ENCODE peak calls at places on chromosomes 6 and 20, in six cellular contexts. One of them, this sample, is unnamed.

GRCh38 chr6:16669227-16669626 is 92.0 kb downstream of the ATXN1 start:
- DNase-seq in suprapubic skin: no peak
- DNase-seq in cardiac muscle cell: peak
- DNase-seq in CD8-positive, alpha-beta memory T cell: peak
- DNase-seq in lower leg skin: no peak
- DNase-seq in CD8-positive, alpha-beta T cell: peak
- DNase-seq in this sample: peak

GRCh38 chr20:16434087-16434664 is 139.1 kb downstream of the KIF16B start:
- DNase-seq in cardiac muscle cell: peak
- DNase-seq in CD8-positive, alpha-beta T cell: peak
- DNase-seq in lower leg skin: no peak
- DNase-seq in suprapubic skin: no peak
- DNase-seq in CD8-positive, alpha-beta memory T cell: peak
- DNase-seq in this sample: peak

GRCh38 chr6:156944412-156944811 is 167.2 kb downstream of the ARID1B start:
- DNase-seq in CD8-positive, alpha-beta T cell: no peak
- DNase-seq in lower leg skin: no peak
- DNase-seq in cardiac muscle cell: no peak
- DNase-seq in suprapubic skin: no peak
- DNase-seq in CD8-positive, alpha-beta memory T cell: no peak
- DNase-seq in this sample: no peak

GRCh38 chr20:50111120-50111828 is 1.7 kb downstream of the UBE2V1 start:
- DNase-seq in CD8-positive, alpha-beta T cell: no peak
- DNase-seq in CD8-positive, alpha-beta memory T cell: no peak
- DNase-seq in suprapubic skin: peak
- DNase-seq in cardiac muscle cell: peak
- DNase-seq in lower leg skin: no peak
- DNase-seq in this sample: no peak

GRCh38 chr6:151494235-151494950 is 576 bp downstream of the CCDC170 start:
- DNase-seq in CD8-positive, alpha-beta memory T cell: no peak
- DNase-seq in CD8-positive, alpha-beta T cell: no peak
- DNase-seq in cardiac muscle cell: peak
- DNase-seq in lower leg skin: peak
- DNase-seq in suprapubic skin: no peak
- DNase-seq in this sample: no peak

GRCh38 chr20:10843161-10843711 is 169.4 kb upstream of the JAG1 start:
- DNase-seq in suprapubic skin: no peak
- DNase-seq in CD8-positive, alpha-beta memory T cell: no peak
- DNase-seq in CD8-positive, alpha-beta T cell: no peak
- DNase-seq in cardiac muscle cell: no peak
- DNase-seq in lower leg skin: no peak
- DNase-seq in this sample: no peak

GRCh38 chr6:151805286-151805840 is 2.1 kb upstream of the ESR1 start:
- DNase-seq in CD8-positive, alpha-beta memory T cell: no peak
- DNase-seq in lower leg skin: no peak
- DNase-seq in CD8-positive, alpha-beta T cell: no peak
- DNase-seq in cardiac muscle cell: no peak
- DNase-seq in suprapubic skin: no peak
- DNase-seq in this sample: no peak

GRCh38 chr6:149306967-149307366 is 10.5 kb upstream of the TAB2 start:
- DNase-seq in CD8-positive, alpha-beta memory T cell: no peak
- DNase-seq in cardiac muscle cell: peak
- DNase-seq in CD8-positive, alpha-beta T cell: no peak
- DNase-seq in lower leg skin: no peak
- DNase-seq in suprapubic skin: no peak
- DNase-seq in this sample: no peak

GRCh38 chr20:45395114-45395415 is 13.0 kb upstream of the DBNDD2 start:
- DNase-seq in CD8-positive, alpha-beta memory T cell: no peak
- DNase-seq in CD8-positive, alpha-beta T cell: no peak
- DNase-seq in lower leg skin: no peak
- DNase-seq in suprapubic skin: no peak
- DNase-seq in cardiac muscle cell: no peak
- DNase-seq in this sample: no peak

GRCh38 chr6:44056392-44057237 is 70.6 kb downstream of the MRPL14 start:
- DNase-seq in suprapubic skin: no peak
- DNase-seq in lower leg skin: no peak
- DNase-seq in CD8-positive, alpha-beta T cell: no peak
- DNase-seq in CD8-positive, alpha-beta memory T cell: no peak
- DNase-seq in cardiac muscle cell: peak
- DNase-seq in this sample: no peak

GRCh38 chr6:90284236-90284744 is 12.4 kb downstream of the BACH2 start:
- DNase-seq in suprapubic skin: no peak
- DNase-seq in lower leg skin: no peak
- DNase-seq in CD8-positive, alpha-beta T cell: no peak
- DNase-seq in CD8-positive, alpha-beta memory T cell: no peak
- DNase-seq in cardiac muscle cell: peak
- DNase-seq in this sample: no peak

GRCh38 chr6:41785689-41786450 is 1.6 kb upstream of the TOMM6 start:
- DNase-seq in lower leg skin: no peak
- DNase-seq in suprapubic skin: no peak
- DNase-seq in CD8-positive, alpha-beta memory T cell: no peak
- DNase-seq in cardiac muscle cell: peak
- DNase-seq in CD8-positive, alpha-beta T cell: no peak
- DNase-seq in this sample: no peak

GRCh38 chr6:137811912-137812553 is 55.0 kb upstream of the TNFAIP3 start:
- DNase-seq in CD8-positive, alpha-beta memory T cell: no peak
- DNase-seq in lower leg skin: no peak
- DNase-seq in suprapubic skin: no peak
- DNase-seq in CD8-positive, alpha-beta T cell: no peak
- DNase-seq in cardiac muscle cell: no peak
- DNase-seq in this sample: no peak
- H3K4me3 ChIP-seq in CD8-positive, alpha-beta memory T cell: no peak
- H3K4me3 ChIP-seq in lower leg skin: no peak
- H3K4me3 ChIP-seq in suprapubic skin: no peak
- H3K4me3 ChIP-seq in CD8-positive, alpha-beta T cell: no peak
- H3K4me3 ChIP-seq in cardiac muscle cell: no peak
- H3K4me3 ChIP-seq in this sample: no peak

DNA sequence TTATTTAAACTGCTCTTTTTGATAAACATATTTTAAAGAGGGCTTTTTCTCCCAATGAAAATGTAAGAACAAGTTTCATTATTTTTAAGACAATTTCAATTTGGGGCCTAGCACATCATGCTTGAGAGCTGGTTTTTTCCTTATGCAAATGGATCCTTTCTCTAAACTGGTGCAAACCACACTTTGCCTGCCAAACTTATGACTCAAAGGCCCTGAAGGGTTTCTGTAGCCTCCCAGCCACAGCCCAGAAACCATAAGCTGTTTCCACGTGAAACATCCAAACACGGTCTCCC is 451 bp upstream of the HSF2 start:
- DNase-seq in cardiac muscle cell: no peak
- DNase-seq in lower leg skin: no peak
- DNase-seq in CD8-positive, alpha-beta memory T cell: no peak
- DNase-seq in CD8-positive, alpha-beta T cell: no peak
- DNase-seq in suprapubic skin: no peak
- DNase-seq in this sample: no peak
- H3K4me3 ChIP-seq in cardiac muscle cell: no peak
- H3K4me3 ChIP-seq in lower leg skin: no peak
- H3K4me3 ChIP-seq in CD8-positive, alpha-beta memory T cell: peak
- H3K4me3 ChIP-seq in CD8-positive, alpha-beta T cell: peak
- H3K4me3 ChIP-seq in suprapubic skin: peak
- H3K4me3 ChIP-seq in this sample: peak

DNA sequence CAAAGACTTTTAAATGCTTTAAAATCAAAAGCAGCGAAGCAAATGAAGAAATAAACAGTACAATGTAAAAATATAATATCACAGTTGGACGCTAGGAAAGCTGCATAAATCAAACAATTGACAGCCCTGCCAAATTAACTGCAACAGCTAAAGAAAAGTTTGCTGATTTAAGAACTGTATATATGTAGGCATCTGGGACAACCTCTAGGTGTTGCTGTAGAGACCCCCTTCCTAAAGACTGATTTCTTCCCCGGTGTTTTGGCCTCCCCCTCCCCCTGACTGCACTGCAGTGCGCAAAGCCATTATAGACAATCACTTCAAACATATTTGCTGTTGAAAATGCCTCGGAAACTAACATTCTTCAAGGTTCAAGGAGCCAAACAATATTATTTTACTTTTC is 1.1 kb downstream of the ELOVL4 start:
- DNase-seq in suprapubic skin: no peak
- DNase-seq in CD8-positive, alpha-beta T cell: no peak
- DNase-seq in CD8-positive, alpha-beta memory T cell: no peak
- DNase-seq in cardiac muscle cell: peak
- DNase-seq in lower leg skin: no peak
- DNase-seq in this sample: peak
- H3K4me3 ChIP-seq in suprapubic skin: peak
- H3K4me3 ChIP-seq in CD8-positive, alpha-beta T cell: peak
- H3K4me3 ChIP-seq in CD8-positive, alpha-beta memory T cell: peak
- H3K4me3 ChIP-seq in cardiac muscle cell: peak
- H3K4me3 ChIP-seq in lower leg skin: no peak
- H3K4me3 ChIP-seq in this sample: peak

GRCh38 chr6:75600694-75601265 is 900 bp upstream of the SENP6 start:
- DNase-seq in CD8-positive, alpha-beta memory T cell: no peak
- DNase-seq in cardiac muscle cell: no peak
- DNase-seq in CD8-positive, alpha-beta T cell: no peak
- DNase-seq in lower leg skin: no peak
- DNase-seq in suprapubic skin: no peak
- DNase-seq in this sample: no peak
- H3K4me3 ChIP-seq in CD8-positive, alpha-beta memory T cell: peak
- H3K4me3 ChIP-seq in cardiac muscle cell: peak
- H3K4me3 ChIP-seq in CD8-positive, alpha-beta T cell: peak
- H3K4me3 ChIP-seq in lower leg skin: no peak
- H3K4me3 ChIP-seq in suprapubic skin: peak
- H3K4me3 ChIP-seq in this sample: peak

GRCh38 chr6:3751019-3751729 is at the start of gene PXDC1:
- DNase-seq in suprapubic skin: no peak
- DNase-seq in cardiac muscle cell: peak
- DNase-seq in CD8-positive, alpha-beta memory T cell: no peak
- DNase-seq in lower leg skin: no peak
- DNase-seq in CD8-positive, alpha-beta T cell: no peak
- DNase-seq in this sample: no peak
- H3K4me3 ChIP-seq in suprapubic skin: peak
- H3K4me3 ChIP-seq in cardiac muscle cell: peak
- H3K4me3 ChIP-seq in CD8-positive, alpha-beta memory T cell: peak
- H3K4me3 ChIP-seq in lower leg skin: peak
- H3K4me3 ChIP-seq in CD8-positive, alpha-beta T cell: peak
- H3K4me3 ChIP-seq in this sample: peak

GRCh38 chr6:138160329-138161117 is 1.2 kb upstream of the ARFGEF3 start:
- DNase-seq in suprapubic skin: no peak
- DNase-seq in CD8-positive, alpha-beta T cell: no peak
- DNase-seq in cardiac muscle cell: no peak
- DNase-seq in CD8-positive, alpha-beta memory T cell: no peak
- DNase-seq in lower leg skin: no peak
- DNase-seq in this sample: no peak
- H3K4me3 ChIP-seq in suprapubic skin: peak
- H3K4me3 ChIP-seq in CD8-positive, alpha-beta T cell: no peak
- H3K4me3 ChIP-seq in cardiac muscle cell: no peak
- H3K4me3 ChIP-seq in CD8-positive, alpha-beta memory T cell: no peak
- H3K4me3 ChIP-seq in lower leg skin: no peak
- H3K4me3 ChIP-seq in this sample: no peak

DNA sequence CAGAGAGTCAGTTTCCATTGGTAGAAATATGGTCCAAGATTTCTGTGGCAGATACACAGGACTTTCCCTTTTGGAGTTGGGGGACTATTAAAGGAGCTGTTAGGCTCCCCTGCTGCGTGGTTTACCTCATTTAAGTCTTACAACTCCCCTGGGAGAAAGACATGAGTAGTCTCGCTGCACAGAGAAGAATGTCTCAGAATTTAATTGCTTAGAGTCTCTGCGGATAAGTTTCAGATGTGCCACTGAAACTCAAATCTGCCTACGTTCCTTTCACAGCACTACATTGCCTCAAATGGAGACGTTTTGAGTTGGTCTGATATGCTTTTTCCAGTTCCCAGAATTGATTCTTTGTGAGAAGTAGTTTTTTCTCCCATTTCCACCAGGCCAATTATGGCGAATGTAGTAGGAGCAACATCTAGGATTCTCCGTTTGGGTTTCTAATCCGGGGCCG is 585 bp upstream of the SLC35F1 start:
- DNase-seq in suprapubic skin: no peak
- DNase-seq in cardiac muscle cell: no peak
- DNase-seq in lower leg skin: no peak
- DNase-seq in CD8-positive, alpha-beta memory T cell: no peak
- DNase-seq in CD8-positive, alpha-beta T cell: no peak
- DNase-seq in this sample: no peak
- H3K4me3 ChIP-seq in suprapubic skin: peak
- H3K4me3 ChIP-seq in cardiac muscle cell: peak
- H3K4me3 ChIP-seq in lower leg skin: no peak
- H3K4me3 ChIP-seq in CD8-positive, alpha-beta memory T cell: no peak
- H3K4me3 ChIP-seq in CD8-positive, alpha-beta T cell: no peak
- H3K4me3 ChIP-seq in this sample: no peak

DNA sequence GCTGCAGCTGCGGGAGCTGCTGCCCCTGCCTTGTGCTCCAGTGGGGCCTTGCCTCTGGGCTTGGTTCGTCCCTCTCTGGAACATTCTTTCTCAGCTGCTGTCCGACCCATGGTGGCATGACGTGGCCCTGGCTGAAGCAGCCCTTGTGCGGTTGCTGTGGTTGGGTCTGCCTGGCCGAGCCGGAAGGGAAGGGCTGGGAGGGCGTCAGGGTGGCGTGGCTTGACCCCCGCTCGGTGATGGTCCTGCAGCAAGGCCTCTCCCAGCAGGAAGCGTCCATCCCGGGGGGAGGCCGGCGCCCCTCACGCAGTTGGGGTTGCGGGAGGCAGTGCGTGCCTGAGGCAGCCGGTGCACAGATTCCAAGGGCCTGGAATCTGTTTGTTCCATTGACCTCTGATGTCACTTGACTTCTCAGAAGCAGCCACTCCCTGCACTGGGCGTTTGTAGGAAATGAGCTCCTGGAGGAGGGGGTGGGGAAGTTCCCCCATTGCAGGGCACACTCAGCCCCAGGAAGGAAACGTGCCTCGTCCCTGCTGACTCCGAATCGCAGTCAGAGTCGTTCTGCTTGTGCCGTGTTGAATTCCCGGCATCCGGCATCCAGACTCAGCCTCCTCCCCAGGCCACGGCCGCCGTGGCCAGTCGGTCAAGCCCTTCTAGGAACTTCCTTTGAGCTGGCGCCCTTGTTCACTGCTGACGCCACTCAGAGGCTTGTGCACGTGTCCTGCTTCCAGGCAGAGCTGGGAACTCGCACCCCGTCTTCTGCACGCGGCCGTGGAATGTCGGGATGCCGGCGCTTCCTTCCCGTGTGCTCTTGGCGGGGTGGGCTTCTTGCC is 9.7 kb upstream of the TNFRSF6B start:
- DNase-seq in suprapubic skin: peak
- DNase-seq in CD8-positive, alpha-beta T cell: no peak
- DNase-seq in lower leg skin: peak
- DNase-seq in CD8-positive, alpha-beta memory T cell: no peak
- DNase-seq in cardiac muscle cell: peak
- DNase-seq in this sample: no peak
- H3K4me3 ChIP-seq in suprapubic skin: peak
- H3K4me3 ChIP-seq in CD8-positive, alpha-beta T cell: no peak
- H3K4me3 ChIP-seq in lower leg skin: no peak
- H3K4me3 ChIP-seq in CD8-positive, alpha-beta memory T cell: no peak
- H3K4me3 ChIP-seq in cardiac muscle cell: no peak
- H3K4me3 ChIP-seq in this sample: no peak

GRCh38 chr20:35910254-35910653 is 44.0 kb downstream of the SCAND1 start:
- DNase-seq in cardiac muscle cell: no peak
- DNase-seq in suprapubic skin: no peak
- DNase-seq in CD8-positive, alpha-beta memory T cell: no peak
- DNase-seq in CD8-positive, alpha-beta T cell: no peak
- DNase-seq in lower leg skin: no peak
- DNase-seq in this sample: no peak
- H3K4me3 ChIP-seq in cardiac muscle cell: no peak
- H3K4me3 ChIP-seq in suprapubic skin: no peak
- H3K4me3 ChIP-seq in CD8-positive, alpha-beta memory T cell: no peak
- H3K4me3 ChIP-seq in CD8-positive, alpha-beta T cell: no peak
- H3K4me3 ChIP-seq in lower leg skin: no peak
- H3K4me3 ChIP-seq in this sample: no peak

GRCh38 chr6:27260339-27260738 is 12.8 kb downstream of the PRSS16 start:
- DNase-seq in CD8-positive, alpha-beta memory T cell: no peak
- DNase-seq in suprapubic skin: no peak
- DNase-seq in CD8-positive, alpha-beta T cell: no peak
- DNase-seq in cardiac muscle cell: peak
- DNase-seq in lower leg skin: no peak
- DNase-seq in this sample: no peak
- H3K4me3 ChIP-seq in CD8-positive, alpha-beta memory T cell: no peak
- H3K4me3 ChIP-seq in suprapubic skin: no peak
- H3K4me3 ChIP-seq in CD8-positive, alpha-beta T cell: no peak
- H3K4me3 ChIP-seq in cardiac muscle cell: no peak
- H3K4me3 ChIP-seq in lower leg skin: no peak
- H3K4me3 ChIP-seq in this sample: no peak